ENCODE peak calls at places on chromosomes 2 and 18, in seven cellular contexts. Y is activated CD4-positive, alpha-beta T cell treated with anti-CD3 and anti-CD28 coated beads, Interleukin-2, amount 50 U/mL, for 24 hours; C is lower lobe of right lung; M is activated naive CD4-positive, alpha-beta T cell; S is glomerular endothelial cell; J is small intestine; H is T-helper 2 cell. W is an unnamed sample.
A peak's percentile ranks its signal among the peaks of the same experiment; 100 is the strongest.

GRCh38 chr2:160345102-160345501 is 145.0 kb upstream of the ITGB6 start:
- DNase-seq in C (no peak), S (no peak), H (no peak), Y (no peak), M (no peak), J (no peak), W (no peak)

GRCh38 chr2:225573603-225574002 is 174.1 kb downstream of the NYAP2 start:
- DNase-seq in Y (no peak), M (no peak), J (no peak), C (no peak), H (no peak), S (no peak), W (no peak)

GRCh38 chr2:157898591-157898996 is 22.5 kb upstream of the ACVR1 start:
- DNase-seq in S (no peak), C (no peak), Y (no peak), H (peak; percentile 75), J (peak; percentile 57), M (peak; percentile 31), W (no peak)

GRCh38 chr18:7950380-7951143 is 383.4 kb downstream of the PTPRM start:
- DNase-seq in M (no peak), S (no peak), J (peak; percentile 77), Y (no peak), C (no peak), H (peak; percentile 9), W (no peak)

GRCh38 chr2:218570850-218571249 is 2.2 kb downstream of the CNOT9 start:
- DNase-seq in S (no peak), H (peak; percentile 11), Y (no peak), M (no peak), C (no peak), J (no peak), W (no peak)

GRCh38 chr2:44964704-44965343 is 23.3 kb downstream of the SIX3 start:
- DNase-seq in H (no peak), S (no peak), Y (no peak), J (no peak), M (no peak), C (no peak), W (peak; percentile 86)

GRCh38 chr2:108388045-108388444 is 10.3 kb downstream of the SULT1C4 start:
- DNase-seq in J (no peak), C (no peak), Y (no peak), H (no peak), M (no peak), S (no peak), W (no peak)

GRCh38 chr2:33107690-33108482 is 161.1 kb downstream of the LTBP1 start:
- DNase-seq in M (no peak), C (no peak), S (no peak), Y (no peak), J (no peak), H (no peak), W (no peak)

GRCh38 chr2:15059870-15060617 is 427.5 kb downstream of the LRATD1 start:
- DNase-seq in J (no peak), S (no peak), Y (no peak), H (no peak), M (no peak), C (no peak), W (no peak)

GRCh38 chr2:182077451-182078142 is 91.9 kb downstream of the PPP1R1C start:
- DNase-seq in Y (no peak), S (peak; percentile 81), H (peak; percentile 53), J (peak; percentile 79), C (no peak), M (no peak), W (peak; percentile 67)

GRCh38 chr2:226911932-226912331 is 76.1 kb downstream of the RHBDD1 start:
- DNase-seq in M (no peak), S (no peak), C (no peak), H (peak; percentile 25), Y (no peak), J (no peak), W (no peak)

GRCh38 chr2:216849987-216850386 is 9.9 kb downstream of the TNP1 start:
- DNase-seq in Y (no peak), C (no peak), H (peak; percentile 38), S (no peak), J (peak; percentile 28), M (peak; percentile 24), W (no peak)

GRCh38 chr2:37561615-37562569 is 109.5 kb downstream of the CDC42EP3 start:
- DNase-seq in S (peak; percentile 67), Y (no peak), M (no peak), H (peak; percentile 54), C (no peak), J (no peak), W (peak; percentile 62)

GRCh38 chr2:36013064-36013463 is 342.5 kb upstream of the CRIM1 start:
- DNase-seq in C (no peak), M (no peak), H (no peak), Y (no peak), J (no peak), S (peak; percentile 1), W (no peak)

GRCh38 chr2:240972636-240973521 is 25.5 kb upstream of the SNED1 start:
- DNase-seq in H (no peak), S (no peak), Y (no peak), M (no peak), J (no peak), C (peak; percentile 46), W (no peak)

GRCh38 chr2:28352726-28353125 is 39.9 kb upstream of the FOSL2 start:
- DNase-seq in H (no peak), Y (no peak), S (no peak), M (no peak), C (peak; percentile 30), J (no peak), W (no peak)

GRCh38 chr18:10261315-10262276 is 192.8 kb upstream of the APCDD1 start:
- DNase-seq in H (peak; percentile 2), J (no peak), Y (no peak), M (no peak), S (no peak), C (no peak), W (no peak)

GRCh38 chr2:182866095-182866460 is 359 bp downstream of the FRZB start:
- DNase-seq in M (no peak), S (no peak), J (no peak), Y (no peak), C (no peak), H (no peak), W (peak; percentile 80)

GRCh38 chr2:15763106-15763821 is 171.6 kb downstream of the DDX1 start:
- DNase-seq in M (no peak), Y (no peak), C (no peak), S (no peak), J (no peak), H (no peak), W (no peak)

GRCh38 chr2:208235860-208236259 is 19.0 kb downstream of the IDH1 start:
- DNase-seq in C (no peak), H (no peak), Y (no peak), S (no peak), J (no peak), M (no peak), W (no peak)

GRCh38 chr2:111194835-111195621 is 74.3 kb downstream of the BCL2L11 start:
- DNase-seq in S (no peak), M (no peak), H (no peak), C (no peak), J (peak; percentile 44), Y (no peak), W (peak; percentile 55)

GRCh38 chr2:9703701-9704221 is 73.0 kb upstream of the YWHAQ start:
- DNase-seq in M (no peak), H (peak; percentile 28), J (peak; percentile 69), C (peak; percentile 58), S (no peak), Y (no peak), W (peak; percentile 68)

GRCh38 chr18:8825729-8826375 is 120.5 kb downstream of the MTCL1 start:
- DNase-seq in J (no peak), H (no peak), C (no peak), M (no peak), Y (no peak), S (no peak), W (no peak)

GRCh38 chr2:128660836-128661235 is 342.2 kb upstream of the HS6ST1 start:
- DNase-seq in C (no peak), H (no peak), M (no peak), S (no peak), Y (no peak), J (no peak), W (no peak)

GRCh38 chr2:127576433-127577207 is 41.1 kb downstream of the MYO7B start:
- DNase-seq in M (no peak), C (no peak), H (no peak), S (no peak), Y (no peak), J (no peak), W (peak; percentile 60)

GRCh38 chr2:98040331-98040939 is 44.7 kb upstream of the TMEM131 start:
- DNase-seq in J (no peak), S (no peak), Y (no peak), M (no peak), H (no peak), C (no peak), W (no peak)

GRCh38 chr2:236776695-236777251 is 207.1 kb downstream of the ACKR3 start:
- DNase-seq in J (no peak), C (no peak), Y (no peak), H (no peak), S (peak; percentile 3), M (no peak), W (no peak)

W was measured in endodermal cell.